ENCODE peak calls at places on chromosome 10, in eight cellular contexts. Z, I, X, C, U, Q, T and S are unnamed samples.

GRCh38 chr10:129108378-129108777 is 358.7 kb upstream of the MGMT start:
- DNase-seq in Z (no peak), I (no peak), X (no peak), C (no peak), U (no peak), Q (no peak), T (no peak), S (no peak)

GRCh38 chr10:23035569-23035968 is 59.8 kb upstream of the MSRB2 start:
- DNase-seq in Z (no peak), I (no peak), X (no peak), C (no peak), U (no peak), Q (no peak), T (no peak), S (no peak)

GRCh38 chr10:22631646-22632278 is 82.6 kb downstream of the PIP4K2A start:
- DNase-seq in Z (no peak), I (no peak), X (no peak), C (no peak), U (no peak), Q (no peak), T (peak), S (no peak)

GRCh38 chr10:98351831-98352402 is 63.1 kb downstream of the PYROXD2 start:
- DNase-seq in Z (no peak), I (no peak), X (no peak), C (no peak), U (no peak), Q (no peak), T (no peak), S (no peak)

GRCh38 chr10:119478111-119479047 is 64.1 kb downstream of the RGS10 start:
- DNase-seq in Z (no peak), I (no peak), X (no peak), C (no peak), U (peak), Q (no peak), T (no peak), S (no peak)

GRCh38 chr10:96292971-96293909 is 11.0 kb upstream of the DNTT start:
- DNase-seq in Z (no peak), I (no peak), X (peak), C (no peak), U (peak), Q (peak), T (peak), S (no peak)

GRCh38 chr10:3169738-3170137 is 2.8 kb downstream of the PITRM1 start:
- DNase-seq in Z (no peak), I (no peak), X (no peak), C (no peak), U (no peak), Q (no peak), T (no peak), S (no peak)

GRCh38 chr10:123583639-123584418 is 82.3 kb upstream of the GPR26 start:
- DNase-seq in Z (no peak), I (peak), X (peak), C (no peak), U (peak), Q (peak), T (peak), S (no peak)

GRCh38 chr10:18214692-18215563 is 74.7 kb downstream of the CACNB2 start:
- DNase-seq in Z (no peak), I (peak), X (no peak), C (no peak), U (peak), Q (peak), T (peak), S (no peak)

GRCh38 chr10:122558452-122558851 is 2.1 kb upstream of the DMBT1 start:
- DNase-seq in Z (no peak), I (no peak), X (no peak), C (no peak), U (no peak), Q (no peak), T (no peak), S (peak)

GRCh38 chr10:101042667-101043355 is 11.8 kb downstream of the SFXN3 start:
- DNase-seq in Z (peak), I (peak), X (peak), C (peak), U (peak), Q (peak), T (peak), S (peak)

GRCh38 chr10:70169661-70170364 is 501 bp downstream of the SAR1A start:
- DNase-seq in Z (no peak), I (no peak), X (no peak), C (no peak), U (peak), Q (no peak), T (no peak), S (no peak)

GRCh38 chr10:60513281-60513680 is 123.6 kb upstream of the ANK3 start:
- DNase-seq in Z (no peak), I (no peak), X (no peak), C (no peak), U (no peak), Q (no peak), T (no peak), S (no peak)

GRCh38 chr10:95096143-95096542 is 26.8 kb upstream of the CYP2C8 start:
- DNase-seq in Z (no peak), I (peak), X (no peak), C (no peak), U (no peak), Q (no peak), T (no peak), S (no peak)

GRCh38 chr10:47248436-47249090 is 51.4 kb upstream of the GDF10 start:
- DNase-seq in Z (no peak), I (no peak), X (no peak), C (no peak), U (no peak), Q (no peak), T (no peak), S (no peak)

GRCh38 chr10:23927926-23928325 is 281.0 kb upstream of the KIAA1217 start:
- DNase-seq in Z (no peak), I (no peak), X (no peak), C (no peak), U (no peak), Q (no peak), T (no peak), S (no peak)